ENCODE peak calls at places on chromosome 2, in five cellular contexts. K is PC-3, M is hepatocyte, T is neural progenitor cell, Z is GM23248. H is an unnamed sample.

GRCh38 chr2:200329384-200329783 is 22.9 kb downstream of the SPATS2L start:
- DNase-seq in K (no peak), M (no peak), T (no peak), Z (no peak), H (no peak)

GRCh38 chr2:11012131-11012693 is 100.5 kb downstream of the KCNF1 start:
- DNase-seq in K (no peak), M (no peak), T (no peak), Z (no peak), H (no peak)

GRCh38 chr2:197972017-197972416 is 167.6 kb downstream of the PLCL1 start:
- DNase-seq in K (peak), M (peak), T (no peak), Z (peak), H (no peak)

GRCh38 chr2:215664847-215665525 is 229.1 kb upstream of the FN1 start:
- DNase-seq in K (peak), M (peak), T (no peak), Z (peak), H (no peak)

GRCh38 chr2:233535276-233535675 is 31.3 kb downstream of the USP40 start:
- DNase-seq in K (no peak), M (no peak), T (no peak), Z (peak), H (no peak)

GRCh38 chr2:113806217-113806913 is 49.9 kb upstream of the SLC35F5 start:
- DNase-seq in K (peak), M (peak), T (no peak), Z (no peak), H (no peak)

GRCh38 chr2:147502895-147503294 is 341.9 kb upstream of the ACVR2A start:
- DNase-seq in K (no peak), M (no peak), T (no peak), Z (no peak), H (no peak)

GRCh38 chr2:71558300-71559051 is 105.1 kb downstream of the DYSF start:
- DNase-seq in K (no peak), M (no peak), T (no peak), Z (peak), H (no peak)

GRCh38 chr2:223055140-223055539 is 3.1 kb downstream of the KCNE4 start:
- DNase-seq in K (no peak), M (peak), T (no peak), Z (peak), H (no peak)

GRCh38 chr2:61023670-61024069 is 5.6 kb upstream of the PUS10 start:
- DNase-seq in K (no peak), M (no peak), T (no peak), Z (no peak), H (no peak)

GRCh38 chr2:54073796-54074195 is 41.6 kb upstream of the ACYP2 start:
- DNase-seq in K (peak), M (peak), T (no peak), Z (peak), H (no peak)

GRCh38 chr2:122639721-122640120 is 884.3 kb downstream of the TSN start:
- DNase-seq in K (peak), M (no peak), T (no peak), Z (no peak), H (no peak)

GRCh38 chr2:237603718-237604362 is 13.3 kb upstream of the RAB17 start:
- DNase-seq in K (peak), M (no peak), T (peak), Z (peak), H (no peak)

GRCh38 chr2:207161247-207161646 is 4.5 kb downstream of the KLF7 start:
- DNase-seq in K (no peak), M (no peak), T (no peak), Z (peak), H (no peak)

GRCh38 chr2:232487385-232488096 is at the start of gene ECEL1:
- DNase-seq in K (no peak), M (no peak), T (peak), Z (no peak), H (peak)

GRCh38 chr2:176561706-176562105 is 292.5 kb downstream of the MTX2 start:
- DNase-seq in K (no peak), M (no peak), T (no peak), Z (peak), H (no peak)

GRCh38 chr2:84991404-84992151 is 20.6 kb downstream of the KCMF1 start:
- DNase-seq in K (peak), M (no peak), T (no peak), Z (peak), H (no peak)

GRCh38 chr2:127633556-127634065 is 12.3 kb upstream of the GPR17 start:
- DNase-seq in K (no peak), M (no peak), T (no peak), Z (peak), H (no peak)

GRCh38 chr2:60679059-60679780 is 76.8 kb upstream of the PAPOLG start:
- DNase-seq in K (no peak), M (no peak), T (no peak), Z (no peak), H (no peak)

GRCh38 chr2:202249864-202250263 is 11.5 kb upstream of the SUMO1 start:
- DNase-seq in K (no peak), M (no peak), T (peak), Z (no peak), H (no peak)

GRCh38 chr2:216352653-216353270 is 19.5 kb downstream of the MARCHF4 start:
- DNase-seq in K (no peak), M (no peak), T (no peak), Z (no peak), H (no peak)

GRCh38 chr2:209671280-209671679 is 100.4 kb upstream of the UNC80 start:
- DNase-seq in K (no peak), M (no peak), T (peak), Z (no peak), H (no peak)

GRCh38 chr2:113175101-113175628 is 1.4 kb downstream of the PSD4 start:
- DNase-seq in K (no peak), M (no peak), T (no peak), Z (no peak), H (no peak)

GRCh38 chr2:74566423-74567085 is 12.0 kb downstream of the DOK1 start:
- DNase-seq in K (peak), M (no peak), T (no peak), Z (peak), H (no peak)

GRCh38 chr2:1757567-1757966 is 13.3 kb upstream of the PXDN start:
- DNase-seq in K (no peak), M (no peak), T (no peak), Z (no peak), H (no peak)

GRCh38 chr2:177243476-177243875 is 21.1 kb downstream of the NFE2L2 start:
- DNase-seq in K (no peak), M (no peak), T (no peak), Z (peak), H (no peak)

GRCh38 chr2:129004485-129004884 is 685.8 kb upstream of the HS6ST1 start:
- DNase-seq in K (no peak), M (no peak), T (no peak), Z (no peak), H (no peak)

GRCh38 chr2:122319551-122320132 is 564.2 kb downstream of the TSN start:
- DNase-seq in K (no peak), M (no peak), T (no peak), Z (peak), H (no peak)

GRCh38 chr2:15642334-15643208 is 50.9 kb downstream of the DDX1 start:
- DNase-seq in K (no peak), M (no peak), T (no peak), Z (no peak), H (no peak)

GRCh38 chr2:5915926-5916325 is 223.7 kb downstream of the SOX11 start:
- DNase-seq in K (peak), M (peak), T (peak), Z (peak), H (no peak)

GRCh38 chr2:60808330-60808801 is 52.3 kb downstream of the PAPOLG start:
- DNase-seq in K (no peak), M (no peak), T (no peak), Z (no peak), H (no peak)

GRCh38 chr2:98909381-98910211 is 26.4 kb downstream of the CRACDL start:
- DNase-seq in K (peak), M (peak), T (peak), Z (peak), H (peak)

GRCh38 chr2:52017836-52018235 is 985.9 kb upstream of the NRXN1 start:
- DNase-seq in K (no peak), M (peak), T (no peak), Z (no peak), H (no peak)

GRCh38 chr2:112831380-112831930 is 5.1 kb downstream of the IL1B start:
- DNase-seq in K (no peak), M (no peak), T (no peak), Z (no peak), H (no peak)

GRCh38 chr2:191530618-191531017 is 147.3 kb upstream of the NABP1 start:
- DNase-seq in K (no peak), M (no peak), T (no peak), Z (no peak), H (no peak)

GRCh38 chr2:168749264-168749663 is 53.2 kb upstream of the NOSTRIN start:
- DNase-seq in K (no peak), M (no peak), T (no peak), Z (no peak), H (no peak)
- H3K4me3 ChIP-seq in K (no peak), M (no peak), T (no peak), Z (no peak), H (no peak)

DNA sequence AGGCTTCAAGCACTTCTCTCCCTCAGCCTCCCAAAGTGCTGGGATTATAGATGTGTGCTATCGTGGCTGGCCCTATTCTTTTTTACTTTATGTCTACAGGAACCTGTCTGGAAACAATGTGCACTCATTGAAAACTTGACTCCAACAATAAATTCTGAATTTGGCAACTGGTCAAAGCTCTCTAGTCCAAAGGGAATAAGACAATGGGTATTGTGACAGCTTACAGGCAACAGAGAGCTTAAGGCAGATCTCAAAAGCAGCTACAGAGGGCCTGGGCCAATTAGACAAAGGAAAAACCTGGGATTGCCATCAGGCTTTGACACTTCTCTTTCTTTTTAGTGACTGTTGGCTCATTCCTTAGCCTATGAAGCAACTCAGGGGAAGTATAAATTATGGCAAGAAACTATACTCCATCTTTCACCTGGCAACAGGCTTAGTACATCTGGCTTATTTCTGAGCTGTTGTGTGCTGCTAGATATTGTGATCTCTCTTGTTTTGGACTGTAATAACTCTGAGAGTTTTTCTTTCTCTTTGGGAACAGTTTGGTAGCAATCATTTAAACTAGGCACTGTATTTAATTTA is 55.0 kb upstream of the RAPGEF4 start:
- DNase-seq in K (peak), M (no peak), T (peak), Z (no peak), H (no peak)
- TF ChIP-seq EZH2phosphoT487 in K (no peak), M (no peak), T (no peak), Z (no peak), H (no peak)

GRCh38 chr2:119012345-119013301 is 70.6 kb downstream of the MARCO start:
- DNase-seq in K (no peak), M (no peak), T (no peak), Z (no peak), H (no peak)

GRCh38 chr2:119010336-119010735 is 68.3 kb downstream of the MARCO start:
- DNase-seq in K (no peak), M (no peak), T (no peak), Z (no peak), H (no peak)

GRCh38 chr2:119011162-119011909 is 69.3 kb downstream of the MARCO start:
- DNase-seq in K (peak), M (peak), T (peak), Z (peak), H (peak)

GRCh38 chr2:119013640-119014039 is 71.6 kb downstream of the MARCO start:
- DNase-seq in K (no peak), M (no peak), T (no peak), Z (no peak), H (no peak)

GRCh38 chr2:119011910-119012209 is 69.9 kb downstream of the MARCO start:
- DNase-seq in K (no peak), M (no peak), T (no peak), Z (no peak), H (no peak)
- H3K4me3 ChIP-seq in K (peak), M (no peak), T (peak), Z (no peak), H (no peak)

DNA sequence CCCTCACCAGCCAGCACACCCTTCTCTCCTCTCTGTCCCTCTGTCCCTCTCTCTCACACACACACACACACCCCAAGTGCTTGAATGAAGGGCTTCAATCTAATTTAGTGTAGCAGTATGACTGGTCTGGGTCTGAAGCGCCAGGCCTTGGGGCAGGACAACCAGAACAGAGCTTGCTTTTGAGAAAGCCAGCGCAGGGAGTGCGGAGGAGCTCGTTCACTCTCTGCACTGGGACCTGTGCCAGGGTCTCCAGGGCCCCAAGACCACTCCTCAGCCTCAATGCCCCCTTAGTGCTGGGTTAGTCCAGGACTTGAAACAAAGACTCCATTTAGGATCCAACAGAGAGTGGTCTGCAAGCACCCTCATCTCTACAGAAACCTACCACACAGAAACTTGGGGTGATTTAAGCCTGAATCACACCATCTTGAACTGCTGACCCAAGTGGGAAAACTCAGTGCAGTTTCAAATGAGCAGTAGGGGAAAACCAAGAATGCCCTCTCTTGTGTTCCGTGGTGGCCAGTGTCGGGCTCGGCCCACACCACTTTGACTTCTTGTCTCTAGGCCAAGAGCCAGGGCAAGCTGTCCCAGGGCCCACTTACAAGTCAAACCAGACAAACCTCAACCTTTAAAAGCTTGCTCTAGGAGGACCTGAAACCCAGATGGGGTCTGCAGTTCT is 66.6 kb upstream of the WIPF1 start:
- DNase-seq in K (no peak), M (no peak), T (no peak), Z (peak), H (no peak)
- TF ChIP-seq EZH2phosphoT487 in K (no peak), M (no peak), T (no peak), Z (no peak), H (no peak)

GRCh38 chr2:142750858-142751257 is 126.6 kb upstream of the KYNU start:
- DNase-seq in K (no peak), M (no peak), T (no peak), Z (no peak), H (no peak)

GRCh38 chr2:142742301-142743214 is 134.9 kb upstream of the KYNU start:
- DNase-seq in K (peak), M (no peak), T (no peak), Z (peak), H (no peak)

GRCh38 chr2:142741764-142742269 is 135.6 kb upstream of the KYNU start:
- DNase-seq in K (no peak), M (no peak), T (no peak), Z (peak), H (no peak)

GRCh38 chr2:142748559-142749099 is 128.8 kb upstream of the KYNU start:
- DNase-seq in K (no peak), M (no peak), T (no peak), Z (no peak), H (no peak)

DNA sequence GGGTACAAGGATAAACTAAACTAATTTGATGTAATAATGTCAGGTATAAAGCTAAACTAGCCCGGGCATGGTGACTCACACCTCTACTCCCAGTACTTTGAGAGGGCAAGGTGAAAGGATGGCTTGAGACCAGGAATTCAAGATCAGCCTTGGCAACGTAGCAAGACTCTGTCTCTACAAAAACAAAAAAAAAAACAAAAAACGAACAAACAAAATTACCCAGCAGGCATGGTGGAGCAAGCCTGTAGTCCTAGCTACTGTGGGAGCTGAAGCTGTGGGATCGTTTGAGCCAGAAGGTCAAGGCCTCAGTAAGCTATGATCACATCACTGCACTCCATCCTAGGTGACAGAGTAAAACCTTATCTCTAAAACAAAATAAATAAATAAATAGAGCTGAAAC is 131.8 kb upstream of the KYNU start:
- DNase-seq in K (no peak), M (no peak), T (no peak), Z (no peak), H (no peak)
- H3K4me3 ChIP-seq in K (no peak), M (no peak), T (no peak), Z (no peak), H (no peak)

GRCh38 chr2:218387369-218388194 is 5.5 kb downstream of the SLC11A1 start:
- DNase-seq in K (peak), M (peak), T (peak), Z (peak), H (peak)
- TF ChIP-seq EZH2phosphoT487 in K (no peak), M (no peak), T (no peak), Z (no peak), H (no peak)

GRCh38 chr2:159125858-159126257 is 157.4 kb downstream of the TANC1 start:
- DNase-seq in K (no peak), M (no peak), T (no peak), Z (no peak), H (no peak)
- H3K4me3 ChIP-seq in K (no peak), M (no peak), T (no peak), Z (no peak), H (no peak)

DNA sequence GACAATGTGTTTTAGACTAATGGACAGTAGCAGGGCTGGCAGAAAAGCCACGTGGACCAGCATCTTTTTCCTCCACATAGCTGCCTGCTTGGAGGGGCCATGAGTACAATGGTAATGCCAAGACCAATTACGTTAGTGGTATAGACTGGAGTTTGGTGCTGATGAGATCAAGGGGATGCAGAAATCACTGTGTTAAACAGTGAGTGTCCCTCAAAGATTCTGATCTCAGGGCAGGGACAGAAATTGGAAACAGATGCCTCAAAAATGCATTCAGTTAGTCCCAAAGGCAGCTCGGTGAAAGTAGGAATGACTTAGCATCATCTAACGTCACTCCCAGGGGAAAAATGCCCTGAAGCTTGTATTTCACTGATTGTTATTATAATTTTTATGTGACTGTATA is 72.4 kb downstream of the SLC16A14 start:
- DNase-seq in K (no peak), M (no peak), T (no peak), Z (peak), H (peak)
- TF ChIP-seq EZH2phosphoT487 in K (no peak), M (no peak), T (no peak), Z (no peak), H (no peak)

GRCh38 chr2:144595686-144596073 is 75.8 kb upstream of the ZEB2 start:
- DNase-seq in K (no peak), M (no peak), T (no peak), Z (no peak), H (no peak)
- H3K4me3 ChIP-seq in K (peak), M (no peak), T (no peak), Z (no peak), H (no peak)

GRCh38 chr2:169462896-169463695 is 16.2 kb upstream of the BBS5 start:
- DNase-seq in K (peak), M (no peak), T (no peak), Z (peak), H (no peak)
- TF ChIP-seq EZH2phosphoT487 in K (no peak), M (no peak), T (no peak), Z (no peak), H (no peak)